ENCODE peak calls at places on chromosomes 7 and 10, in four cellular contexts. One of them, this sample, is unnamed. For H3K27me3 and H3K4me1, the result is how much of the 10 kb centered on the place peaks cover.

GRCh38 chr10:91198781-91199180 is 21.7 kb upstream of the PCGF5 start:
- DNase-seq in uterus: no peak
- DNase-seq in cardiac muscle cell: peak
- DNase-seq in mammary epithelial cell: peak
- DNase-seq in this sample: no peak

GRCh38 chr7:129684777-129685176 is 73.3 kb downstream of the NRF1 start:
- DNase-seq in uterus: no peak
- DNase-seq in cardiac muscle cell: peak
- DNase-seq in mammary epithelial cell: no peak
- DNase-seq in this sample: peak

GRCh38 chr7:99102809-99103690 is 40.9 kb downstream of the SMURF1 start:
- DNase-seq in uterus: no peak
- DNase-seq in cardiac muscle cell: no peak
- DNase-seq in mammary epithelial cell: peak
- DNase-seq in this sample: no peak

GRCh38 chr10:7417103-7417623 is 6.3 kb upstream of the SFMBT2 start:
- DNase-seq in uterus: no peak
- DNase-seq in cardiac muscle cell: peak
- DNase-seq in mammary epithelial cell: no peak
- DNase-seq in this sample: no peak

GRCh38 chr10:61937631-61938284 is 36.3 kb downstream of the ARID5B start:
- DNase-seq in uterus: no peak
- DNase-seq in cardiac muscle cell: peak
- DNase-seq in mammary epithelial cell: peak
- DNase-seq in this sample: no peak

GRCh38 chr7:28922618-28923331 is 35.4 kb downstream of the TRIL start:
- DNase-seq in uterus: peak
- DNase-seq in cardiac muscle cell: peak
- DNase-seq in mammary epithelial cell: peak
- DNase-seq in this sample: peak

GRCh38 chr10:97355571-97355975 is 21.0 kb upstream of the FRAT2 start:
- DNase-seq in uterus: no peak
- DNase-seq in cardiac muscle cell: peak
- DNase-seq in mammary epithelial cell: no peak
- DNase-seq in this sample: no peak

GRCh38 chr10:122485670-122486069 is 24.3 kb downstream of the HTRA1 start:
- DNase-seq in uterus: peak
- DNase-seq in cardiac muscle cell: peak
- DNase-seq in mammary epithelial cell: no peak
- DNase-seq in this sample: no peak

GRCh38 chr7:41720046-41720445 is 17.2 kb upstream of the INHBA start:
- DNase-seq in uterus: no peak
- DNase-seq in cardiac muscle cell: no peak
- DNase-seq in mammary epithelial cell: no peak
- DNase-seq in this sample: no peak

GRCh38 chr10:36195364-36195763 is 553.3 kb upstream of the FZD8 start:
- DNase-seq in uterus: no peak
- DNase-seq in cardiac muscle cell: no peak
- DNase-seq in mammary epithelial cell: no peak
- DNase-seq in this sample: no peak

GRCh38 chr7:94297397-94297838 is 97.3 kb upstream of the COL1A2 start:
- DNase-seq in uterus: peak
- DNase-seq in cardiac muscle cell: peak
- DNase-seq in mammary epithelial cell: peak
- DNase-seq in this sample: no peak

GRCh38 chr10:85061401-85061800 is 733.0 kb downstream of the CCSER2 start:
- DNase-seq in uterus: no peak
- DNase-seq in cardiac muscle cell: no peak
- DNase-seq in mammary epithelial cell: no peak
- DNase-seq in this sample: no peak

GRCh38 chr7:33054261-33054964 is 8.2 kb downstream of the NT5C3A start:
- DNase-seq in uterus: no peak
- DNase-seq in cardiac muscle cell: no peak
- DNase-seq in mammary epithelial cell: peak
- DNase-seq in this sample: no peak

GRCh38 chr7:101598981-101599681 is 30.0 kb downstream of the MYL10 start:
- DNase-seq in uterus: no peak
- DNase-seq in cardiac muscle cell: no peak
- DNase-seq in mammary epithelial cell: no peak
- DNase-seq in this sample: no peak

GRCh38 chr7:158498443-158499108 is 89.0 kb downstream of the PTPRN2 start:
- DNase-seq in uterus: no peak
- DNase-seq in cardiac muscle cell: no peak
- DNase-seq in mammary epithelial cell: no peak
- DNase-seq in this sample: no peak

GRCh38 chr10:122864901-122865300 is 14.5 kb downstream of the FAM24B start:
- DNase-seq in uterus: no peak
- DNase-seq in cardiac muscle cell: peak
- DNase-seq in mammary epithelial cell: no peak
- DNase-seq in this sample: no peak

GRCh38 chr7:157474685-157475084 is 137.9 kb downstream of the DNAJB6 start:
- DNase-seq in uterus: peak
- DNase-seq in cardiac muscle cell: peak
- DNase-seq in mammary epithelial cell: no peak
- DNase-seq in this sample: peak

GRCh38 chr10:60446070-60446833 is 56.6 kb upstream of the ANK3 start:
- DNase-seq in uterus: no peak
- DNase-seq in cardiac muscle cell: peak
- DNase-seq in mammary epithelial cell: no peak
- DNase-seq in this sample: no peak

GRCh38 chr7:157650801-157651200 is 314.0 kb downstream of the DNAJB6 start:
- DNase-seq in uterus: no peak
- DNase-seq in cardiac muscle cell: no peak
- DNase-seq in mammary epithelial cell: no peak
- DNase-seq in this sample: no peak

GRCh38 chr7:19177269-19177668 is 32.0 kb upstream of the FERD3L start:
- DNase-seq in uterus: no peak
- DNase-seq in cardiac muscle cell: no peak
- DNase-seq in mammary epithelial cell: peak
- DNase-seq in this sample: no peak

GRCh38 chr7:84757756-84758155 is 429.1 kb downstream of the SEMA3D start:
- DNase-seq in uterus: no peak
- DNase-seq in cardiac muscle cell: no peak
- DNase-seq in mammary epithelial cell: no peak
- DNase-seq in this sample: no peak

GRCh38 chr10:34107623-34108516 is 707.2 kb downstream of the PARD3 start:
- DNase-seq in uterus: no peak
- DNase-seq in cardiac muscle cell: no peak
- DNase-seq in mammary epithelial cell: no peak
- DNase-seq in this sample: no peak

GRCh38 chr10:46312953-46313352 is 26.2 kb downstream of the ANTXRL start:
- DNase-seq in uterus: no peak
- DNase-seq in cardiac muscle cell: no peak
- DNase-seq in mammary epithelial cell: no peak
- DNase-seq in this sample: no peak

GRCh38 chr7:31004393-31004792 is 40.6 kb downstream of the GHRHR start:
- DNase-seq in uterus: no peak
- DNase-seq in cardiac muscle cell: no peak
- DNase-seq in mammary epithelial cell: no peak
- DNase-seq in this sample: no peak

GRCh38 chr7:137932881-137933269 is 69.0 kb downstream of the CREB3L2 start:
- DNase-seq in uterus: no peak
- DNase-seq in cardiac muscle cell: peak
- DNase-seq in mammary epithelial cell: peak
- DNase-seq in this sample: no peak

GRCh38 chr7:128221929-128222403 is 19.1 kb upstream of the LEP start:
- DNase-seq in uterus: no peak
- DNase-seq in cardiac muscle cell: peak
- DNase-seq in mammary epithelial cell: peak
- DNase-seq in this sample: no peak

GRCh38 chr10:112844681-112845080 is 105.4 kb upstream of the TCF7L2 start:
- DNase-seq in uterus: no peak
- DNase-seq in cardiac muscle cell: no peak
- DNase-seq in mammary epithelial cell: no peak
- DNase-seq in this sample: no peak

GRCh38 chr10:6396652-6397051 is 183.4 kb downstream of the PRKCQ start:
- DNase-seq in uterus: no peak
- DNase-seq in cardiac muscle cell: peak
- DNase-seq in mammary epithelial cell: peak
- DNase-seq in this sample: no peak

GRCh38 chr10:32995751-32996150 is 37.7 kb upstream of the ITGB1 start:
- DNase-seq in uterus: no peak
- DNase-seq in cardiac muscle cell: no peak
- DNase-seq in mammary epithelial cell: no peak
- DNase-seq in this sample: peak

GRCh38 chr10:88990528-88991160 is at the start of gene FAS:
- DNase-seq in uterus: peak
- DNase-seq in cardiac muscle cell: peak
- DNase-seq in mammary epithelial cell: peak
- DNase-seq in this sample: peak

GRCh38 chr10:121668336-121669009 is 70.2 kb upstream of the FGFR2 start:
- DNase-seq in uterus: peak
- DNase-seq in cardiac muscle cell: peak
- DNase-seq in mammary epithelial cell: peak
- DNase-seq in this sample: peak

GRCh38 chr7:66452165-66452564 is 176.5 kb upstream of the KCTD7 start:
- DNase-seq in uterus: no peak
- DNase-seq in cardiac muscle cell: no peak
- DNase-seq in mammary epithelial cell: no peak
- DNase-seq in this sample: no peak

GRCh38 chr10:49614242-49615198 is 683 bp downstream of the CHAT start:
- DNase-seq in uterus: no peak
- DNase-seq in cardiac muscle cell: no peak
- DNase-seq in mammary epithelial cell: no peak
- DNase-seq in this sample: no peak

GRCh38 chr10:132478341-132479023 is 59.1 kb upstream of the INPP5A start:
- DNase-seq in uterus: no peak
- DNase-seq in cardiac muscle cell: no peak
- DNase-seq in mammary epithelial cell: no peak
- DNase-seq in this sample: no peak
- H3K27me3 ChIP-seq in uterus: under half
- H3K27me3 ChIP-seq in cardiac muscle cell: under half
- H3K27me3 ChIP-seq in mammary epithelial cell: under half
- H3K27me3 ChIP-seq in this sample: under half

GRCh38 chr7:139897422-139898085 is 68.5 kb downstream of the TBXAS1 start:
- DNase-seq in uterus: no peak
- DNase-seq in cardiac muscle cell: no peak
- DNase-seq in mammary epithelial cell: peak
- DNase-seq in this sample: no peak
- H3K4me1 ChIP-seq in uterus: under half
- H3K4me1 ChIP-seq in cardiac muscle cell: under half
- H3K4me1 ChIP-seq in mammary epithelial cell: under half
- H3K4me1 ChIP-seq in this sample: under half

DNA sequence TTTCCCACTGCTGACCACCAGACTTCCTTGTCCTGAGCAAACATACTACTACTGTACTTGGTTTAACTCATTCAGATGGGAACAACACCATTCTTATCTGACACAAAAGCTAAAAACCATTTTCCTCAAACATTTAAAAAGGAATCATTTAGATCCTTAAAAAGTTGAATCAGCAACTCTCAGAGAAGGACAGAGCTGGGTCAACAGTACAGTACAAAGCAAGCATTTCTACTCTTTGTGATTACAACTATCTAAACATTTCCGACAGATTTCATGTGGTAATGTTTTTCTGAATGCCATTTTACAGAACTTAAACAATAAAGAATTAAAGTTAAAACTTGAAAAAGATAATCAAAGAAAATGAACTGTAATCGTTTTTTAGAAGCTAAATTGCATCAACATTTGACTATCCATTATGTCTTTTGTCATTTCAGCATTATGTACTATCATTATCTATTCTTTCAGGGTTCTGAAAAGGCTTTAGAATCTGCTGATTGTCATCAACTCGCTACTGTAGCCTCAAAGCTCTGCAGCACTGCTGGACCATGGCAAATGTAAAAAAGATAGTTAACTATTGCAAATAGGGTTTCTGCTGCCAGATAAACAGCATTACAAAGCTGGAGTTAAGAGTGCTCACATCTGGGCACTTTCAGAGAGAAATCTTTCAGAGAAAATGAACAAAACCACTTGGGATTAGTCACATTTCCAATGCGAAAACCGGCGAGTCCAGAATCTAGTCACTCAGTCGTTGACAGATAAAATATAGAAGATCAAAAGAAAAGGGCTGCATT is 160.4 kb upstream of the LAMB4 start:
- DNase-seq in uterus: no peak
- DNase-seq in cardiac muscle cell: peak
- DNase-seq in mammary epithelial cell: no peak
- DNase-seq in this sample: no peak
- H3K27ac ChIP-seq in uterus: no peak
- H3K27ac ChIP-seq in cardiac muscle cell: no peak
- H3K27ac ChIP-seq in mammary epithelial cell: no peak
- H3K27ac ChIP-seq in this sample: no peak

GRCh38 chr10:100829933-100830727 is 82.6 kb upstream of the SLF2 start:
- DNase-seq in uterus: no peak
- DNase-seq in cardiac muscle cell: no peak
- DNase-seq in mammary epithelial cell: no peak
- DNase-seq in this sample: no peak
- H3K27me3 ChIP-seq in uterus: under half
- H3K27me3 ChIP-seq in cardiac muscle cell: half or more
- H3K27me3 ChIP-seq in mammary epithelial cell: half or more
- H3K27me3 ChIP-seq in this sample: under half

GRCh38 chr7:140559410-140559809 is 80.1 kb upstream of the MKRN1 start:
- DNase-seq in uterus: no peak
- DNase-seq in cardiac muscle cell: no peak
- DNase-seq in mammary epithelial cell: no peak
- DNase-seq in this sample: no peak

GRCh38 chr7:140557809-140558518 is 78.7 kb upstream of the MKRN1 start:
- DNase-seq in uterus: no peak
- DNase-seq in cardiac muscle cell: no peak
- DNase-seq in mammary epithelial cell: no peak
- DNase-seq in this sample: no peak

GRCh38 chr7:140568021-140568813 is 72.4 kb downstream of the DENND2A start:
- DNase-seq in uterus: no peak
- DNase-seq in cardiac muscle cell: no peak
- DNase-seq in mammary epithelial cell: no peak
- DNase-seq in this sample: no peak

GRCh38 chr7:140564643-140565042 is 76.0 kb downstream of the DENND2A start:
- DNase-seq in uterus: no peak
- DNase-seq in cardiac muscle cell: no peak
- DNase-seq in mammary epithelial cell: peak
- DNase-seq in this sample: no peak

GRCh38 chr7:140562921-140563600 is 77.6 kb downstream of the DENND2A start:
- DNase-seq in uterus: no peak
- DNase-seq in cardiac muscle cell: peak
- DNase-seq in mammary epithelial cell: no peak
- DNase-seq in this sample: no peak
- H3K4me1 ChIP-seq in uterus: under half
- H3K4me1 ChIP-seq in cardiac muscle cell: under half
- H3K4me1 ChIP-seq in mammary epithelial cell: under half
- H3K4me1 ChIP-seq in this sample: under half

GRCh38 chr7:107105591-107106245 is 61.2 kb downstream of the PRKAR2B start:
- DNase-seq in uterus: no peak
- DNase-seq in cardiac muscle cell: no peak
- DNase-seq in mammary epithelial cell: no peak
- DNase-seq in this sample: no peak

GRCh38 chr7:107100824-107101223 is 56.3 kb downstream of the PRKAR2B start:
- DNase-seq in uterus: no peak
- DNase-seq in cardiac muscle cell: no peak
- DNase-seq in mammary epithelial cell: no peak
- DNase-seq in this sample: no peak

GRCh38 chr7:107108951-107109350 is 59.9 kb upstream of the HBP1 start:
- DNase-seq in uterus: no peak
- DNase-seq in cardiac muscle cell: no peak
- DNase-seq in mammary epithelial cell: no peak
- DNase-seq in this sample: no peak

GRCh38 chr7:107103369-107103768 is 58.9 kb downstream of the PRKAR2B start:
- DNase-seq in uterus: no peak
- DNase-seq in cardiac muscle cell: peak
- DNase-seq in mammary epithelial cell: peak
- DNase-seq in this sample: no peak
- H3K27ac ChIP-seq in uterus: no peak
- H3K27ac ChIP-seq in cardiac muscle cell: no peak
- H3K27ac ChIP-seq in mammary epithelial cell: no peak
- H3K27ac ChIP-seq in this sample: no peak